ENCODE peak calls at places on chromosome 12, in nine cellular contexts. L is CD8-positive, alpha-beta memory T cell; G is mammary epithelial cell; Z is GM12878; J is neural progenitor cell; O is GM23338; M is stomach; T is CD4-positive, CD25-positive, alpha-beta regulatory T cell; U is SK-N-SH. E is an unnamed sample. For H3K36me3, the result is how much of the 10 kb centered on the place peaks cover.

GRCh38 chr12:68451261-68452091 is 119.3 kb upstream of the MDM1 start:
- DNase-seq in T (no peak), J (no peak), O (no peak), G (peak), L (no peak), Z (peak), U (no peak), M (peak), E (peak)

GRCh38 chr12:93245543-93245942 is 132.2 kb upstream of the NUDT4 start:
- DNase-seq in Z (peak), G (no peak), L (peak), J (peak), O (no peak), T (no peak), M (no peak), U (no peak), E (no peak)

GRCh38 chr12:109393437-109394345 is 46.0 kb downstream of the MYO1H start:
- DNase-seq in T (peak), L (peak), Z (no peak), M (peak), O (peak), G (peak), J (peak), U (peak), E (peak)

GRCh38 chr12:55692631-55693322 is 14.9 kb downstream of the ITGA7 start:
- DNase-seq in U (no peak), L (no peak), G (no peak), M (no peak), T (no peak), Z (no peak), O (no peak), J (no peak), E (no peak)

GRCh38 chr12:93773122-93773871 is 96.1 kb downstream of the CRADD start:
- DNase-seq in L (no peak), Z (no peak), J (no peak), G (peak), T (peak), U (no peak), O (no peak), M (no peak), E (peak)

GRCh38 chr12:46402861-46403731 is 30.5 kb upstream of the SLC38A2 start:
- DNase-seq in U (no peak), G (no peak), M (no peak), J (no peak), L (no peak), O (no peak), Z (no peak), T (no peak), E (no peak)

GRCh38 chr12:28563926-28564325 is 373.7 kb downstream of the CCDC91 start:
- DNase-seq in O (no peak), J (no peak), U (no peak), M (no peak), Z (no peak), L (no peak), T (no peak), G (no peak), E (no peak)

GRCh38 chr12:124752437-124753229 is 111.0 kb downstream of the SCARB1 start:
- DNase-seq in M (no peak), Z (no peak), G (peak), L (no peak), J (no peak), U (no peak), O (no peak), T (no peak), E (no peak)

GRCh38 chr12:88854260-88854659 is 274.0 kb upstream of the KITLG start:
- DNase-seq in O (no peak), T (no peak), G (peak), L (no peak), M (no peak), U (no peak), Z (no peak), J (no peak), E (no peak)

GRCh38 chr12:101945361-101946232 is 68.2 kb downstream of the DRAM1 start:
- DNase-seq in Z (no peak), T (no peak), U (peak), M (peak), L (no peak), O (no peak), J (no peak), G (no peak), E (no peak)

DNA sequence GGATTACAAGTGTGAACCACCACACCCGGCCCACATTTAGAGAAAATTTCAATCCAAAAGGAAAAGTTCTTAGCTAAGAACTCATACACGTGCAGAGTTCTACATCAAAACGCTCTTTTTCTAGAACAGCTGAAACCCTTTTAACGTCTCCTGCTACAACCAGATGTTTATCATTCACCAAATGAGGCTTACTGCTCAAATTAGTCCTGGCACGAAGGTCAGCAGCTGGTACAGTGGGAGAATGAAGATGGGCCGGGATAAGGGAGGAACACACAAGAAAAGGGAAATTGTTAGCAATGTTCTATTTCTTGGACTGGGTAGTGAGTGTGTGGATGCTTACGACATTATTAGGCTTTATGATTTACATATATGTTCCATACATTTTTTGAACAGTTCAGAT is 37.2 kb downstream of the PRKAB1 start:
- DNase-seq in J (no peak), M (no peak), T (no peak), L (no peak), U (peak), Z (no peak), O (no peak), G (no peak), E (no peak)
- H3K36me3 ChIP-seq in J (under half), M (under half), T (under half), L (under half), U (under half), Z (under half), O (under half), G (under half), E (under half)

GRCh38 chr12:65867428-65867827 is 43.1 kb downstream of the HMGA2 start:
- DNase-seq in L (no peak), T (no peak), O (no peak), Z (no peak), G (peak), M (no peak), U (no peak), J (no peak), E (no peak)
- H3K27ac ChIP-seq in L (no peak), T (no peak), O (no peak), Z (no peak), G (no peak), M (no peak), U (peak), J (no peak), E (no peak)

GRCh38 chr12:49556391-49557186 is 11.4 kb downstream of the MCRS1 start:
- DNase-seq in U (peak), M (no peak), T (no peak), G (no peak), L (no peak), O (no peak), J (no peak), Z (no peak), E (no peak)
- H3K36me3 ChIP-seq in U (under half), M (half or more), T (under half), G (under half), L (under half), O (under half), J (under half), Z (under half), E (under half)

DNA sequence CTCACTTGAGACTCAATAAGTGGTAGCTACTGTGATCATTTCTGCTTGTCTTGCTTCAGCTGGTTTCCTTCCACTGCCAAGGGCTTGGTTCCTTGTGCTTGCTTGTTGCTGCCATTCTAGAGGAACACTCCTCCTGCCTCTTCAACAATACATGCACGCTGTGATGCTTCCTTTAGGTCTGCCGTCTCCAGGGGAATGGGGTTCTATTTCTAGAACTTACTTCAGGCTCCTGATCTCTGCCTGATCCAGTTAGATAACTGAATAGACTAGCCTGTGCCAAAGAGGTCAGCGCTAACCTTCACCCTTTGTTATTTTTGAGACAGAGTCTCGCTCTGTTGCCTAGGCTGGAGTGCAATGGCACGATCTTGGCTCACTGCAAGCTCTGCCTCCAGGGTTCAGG is 88.6 kb downstream of the CAND1 start:
- DNase-seq in M (no peak), T (no peak), Z (no peak), U (no peak), O (no peak), L (no peak), G (no peak), J (no peak), E (no peak)
- H3K27ac ChIP-seq in M (no peak), T (no peak), Z (no peak), U (no peak), O (no peak), L (no peak), G (no peak), J (no peak), E (no peak)

GRCh38 chr12:53187145-53187899 is 6.6 kb upstream of the CSAD start:
- DNase-seq in L (no peak), J (no peak), G (no peak), U (no peak), M (no peak), Z (no peak), O (no peak), T (no peak), E (no peak)

GRCh38 chr12:53186745-53187144 is 6.0 kb upstream of the CSAD start:
- DNase-seq in T (no peak), L (no peak), M (no peak), Z (no peak), J (no peak), O (no peak), U (no peak), G (no peak), E (no peak)

GRCh38 chr12:53185582-53186153 is 4.9 kb upstream of the CSAD start:
- DNase-seq in T (no peak), L (no peak), J (no peak), U (no peak), G (no peak), O (no peak), M (no peak), Z (no peak), E (no peak)

GRCh38 chr12:53182836-53183235 is 2.1 kb upstream of the CSAD start:
- DNase-seq in Z (no peak), O (no peak), G (no peak), M (no peak), J (no peak), L (no peak), U (no peak), T (no peak), E (no peak)

GRCh38 chr12:53184828-53185227 is 4.1 kb upstream of the CSAD start:
- DNase-seq in L (no peak), G (no peak), U (no peak), O (no peak), M (no peak), T (no peak), J (no peak), Z (no peak), E (no peak)
- H3K36me3 ChIP-seq in L (under half), G (under half), U (half or more), O (under half), M (half or more), T (half or more), J (under half), Z (under half), E (half or more)

E was measured in CD4-positive, alpha-beta memory T cell.